ENCODE peak calls at places on chromosomes 2 and 18, in seven cellular contexts. G is epithelial cell of esophagus, O is astrocyte of the cerebellum, J is neural progenitor cell, A is astrocyte of the spinal cord, V is BE2C, X is tibial artery. H is an unnamed sample.

GRCh38 chr18:80041424-80041823 is 7.2 kb downstream of the RBFA start:
- DNase-seq in G (no peak), O (no peak), J (no peak), A (no peak), V (no peak), X (no peak), H (no peak)

GRCh38 chr2:164757934-164758695 is 83.5 kb downstream of the COBLL1 start:
- DNase-seq in G (peak), O (peak), J (no peak), A (peak), V (no peak), X (peak), H (no peak)

GRCh38 chr2:128290356-128290755 is 28.3 kb downstream of the HS6ST1 start:
- DNase-seq in G (no peak), O (no peak), J (no peak), A (no peak), V (no peak), X (no peak), H (no peak)

GRCh38 chr2:240584486-240585031 is 2.0 kb upstream of the CAPN10 start:
- DNase-seq in G (peak), O (no peak), J (peak), A (no peak), V (no peak), X (no peak), H (no peak)

GRCh38 chr18:46416706-46417638 is 240.0 kb downstream of the LOXHD1 start:
- DNase-seq in G (no peak), O (no peak), J (no peak), A (no peak), V (peak), X (no peak), H (no peak)

GRCh38 chr2:237213325-237214040 is 127.8 kb downstream of the COPS8 start:
- DNase-seq in G (peak), O (no peak), J (no peak), A (peak), V (peak), X (peak), H (no peak)

GRCh38 chr2:212843409-212844199 is 305.0 kb upstream of the ERBB4 start:
- DNase-seq in G (peak), O (peak), J (no peak), A (peak), V (no peak), X (no peak), H (no peak)

GRCh38 chr2:232480201-232481190 is 7.1 kb downstream of the ECEL1 start:
- DNase-seq in G (no peak), O (no peak), J (no peak), A (no peak), V (peak), X (no peak), H (no peak)

DNA sequence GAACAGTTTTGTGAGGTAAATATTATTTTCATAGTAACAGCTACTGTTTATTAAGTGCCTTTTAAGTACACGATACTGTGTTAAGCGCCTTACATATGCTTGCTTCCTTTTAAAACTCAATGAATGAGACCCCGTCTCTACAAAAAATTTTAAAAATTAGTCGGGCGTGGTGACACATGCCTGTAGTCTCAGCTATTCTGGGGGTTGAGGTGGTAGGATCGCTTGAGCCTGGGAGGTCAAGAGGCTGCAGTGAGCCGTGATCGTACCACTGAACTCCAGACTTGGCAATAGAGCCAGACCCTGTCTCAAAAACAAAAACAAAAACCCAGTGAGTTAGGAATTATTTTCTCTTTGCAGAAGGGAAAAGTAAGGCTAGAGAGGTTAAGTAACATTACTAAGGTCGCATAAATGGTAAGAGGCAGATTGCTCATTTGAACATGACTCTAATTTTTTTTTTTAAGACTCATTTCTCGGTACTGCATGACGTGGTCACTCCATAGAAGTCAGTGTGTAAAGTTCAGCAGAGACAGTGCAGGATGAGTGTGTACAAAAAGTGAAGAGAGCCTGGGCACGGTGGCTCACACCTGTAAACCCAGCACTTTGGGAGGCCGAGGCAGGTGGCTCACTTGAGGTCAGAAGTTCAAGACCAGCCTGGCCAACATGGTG is 1.1 kb downstream of the METAP1D start:
- DNase-seq in G (no peak), O (no peak), J (no peak), A (no peak), V (no peak), X (no peak), H (no peak)
- H3K4me3 ChIP-seq in G (peak), O (peak), J (peak), A (peak), V (peak), X (no peak), H (no peak)

GRCh38 chr2:207141381-207141780 is 24.4 kb downstream of the KLF7 start:
- DNase-seq in G (no peak), O (no peak), J (no peak), A (no peak), V (no peak), X (no peak), H (no peak)

GRCh38 chr2:207143131-207143473 is 22.6 kb downstream of the KLF7 start:
- DNase-seq in G (no peak), O (no peak), J (no peak), A (no peak), V (no peak), X (no peak), H (no peak)

GRCh38 chr2:207142461-207142860 is 23.3 kb downstream of the KLF7 start:
- DNase-seq in G (no peak), O (no peak), J (no peak), A (no peak), V (no peak), X (no peak), H (no peak)

GRCh38 chr2:207144191-207144795 is 21.5 kb downstream of the KLF7 start:
- DNase-seq in G (no peak), O (no peak), J (no peak), A (no peak), V (no peak), X (no peak), H (no peak)

GRCh38 chr2:207143474-207144190 is 22.1 kb downstream of the KLF7 start:
- DNase-seq in G (no peak), O (peak), J (peak), A (peak), V (peak), X (peak), H (peak)
- H3K4me3 ChIP-seq in G (no peak), O (no peak), J (peak), A (peak), V (no peak), X (peak), H (peak)

GRCh38 chr2:38619458-38620164 is 16.9 kb upstream of the HNRNPLL start:
- DNase-seq in G (peak), O (no peak), J (no peak), A (peak), V (no peak), X (no peak), H (no peak)

GRCh38 chr2:38620282-38620977 is 17.7 kb upstream of the HNRNPLL start:
- DNase-seq in G (no peak), O (peak), J (no peak), A (peak), V (no peak), X (no peak), H (no peak)

GRCh38 chr2:38622210-38622609 is 19.5 kb upstream of the HNRNPLL start:
- DNase-seq in G (no peak), O (no peak), J (no peak), A (no peak), V (no peak), X (no peak), H (no peak)

GRCh38 chr2:38626326-38627031 is 23.8 kb upstream of the HNRNPLL start:
- DNase-seq in G (no peak), O (no peak), J (no peak), A (no peak), V (no peak), X (no peak), H (no peak)

DNA sequence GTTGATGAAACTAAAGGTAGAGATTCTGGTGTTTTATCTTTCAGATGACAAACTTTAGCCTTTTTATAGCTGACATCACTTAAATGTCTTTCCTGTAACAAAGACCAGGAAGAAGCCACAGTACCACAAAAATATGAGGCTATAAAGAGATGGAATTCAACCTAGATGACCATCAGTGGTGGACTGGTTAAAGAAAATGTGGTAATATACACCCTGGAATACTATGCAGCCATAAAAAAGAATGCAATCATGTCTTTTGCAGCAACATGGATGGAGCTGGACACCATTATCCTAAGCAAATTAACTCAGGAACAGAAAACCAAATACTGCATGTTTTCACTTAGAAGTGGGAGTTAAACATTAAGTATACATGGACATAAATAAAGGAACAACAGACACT is 18.3 kb upstream of the HNRNPLL start:
- DNase-seq in G (no peak), O (no peak), J (no peak), A (no peak), V (no peak), X (no peak), H (no peak)
- H3K4me3 ChIP-seq in G (no peak), O (no peak), J (no peak), A (no peak), V (no peak), X (no peak), H (no peak)

GRCh38 chr2:65390134-65390533 is 42.3 kb downstream of the SPRED2 start:
- DNase-seq in G (no peak), O (no peak), J (no peak), A (no peak), V (no peak), X (no peak), H (no peak)
- H3K4me3 ChIP-seq in G (no peak), O (no peak), J (no peak), A (no peak), V (no peak), X (no peak), H (no peak)

GRCh38 chr2:58047969-58048368 is 1.4 kb downstream of the VRK2 start:
- DNase-seq in G (no peak), O (no peak), J (no peak), A (no peak), V (no peak), X (no peak), H (no peak)
- H3K4me3 ChIP-seq in G (peak), O (no peak), J (peak), A (no peak), V (no peak), X (no peak), H (no peak)

GRCh38 chr18:31205273-31205672 is 42.6 kb upstream of the DSC1 start:
- DNase-seq in G (peak), O (no peak), J (no peak), A (no peak), V (no peak), X (no peak), H (no peak)
- H3K4me3 ChIP-seq in G (peak), O (no peak), J (no peak), A (no peak), V (no peak), X (no peak), H (no peak)

GRCh38 chr2:187552381-187552780 is 1.9 kb downstream of the TFPI start:
- DNase-seq in G (no peak), O (no peak), J (no peak), A (no peak), V (no peak), X (no peak), H (no peak)
- H3K4me3 ChIP-seq in G (no peak), O (peak), J (no peak), A (peak), V (no peak), X (peak), H (no peak)